ENCODE peak calls at places on chromosome 1, in six cellular contexts. One of them, this sample, is unnamed.

GRCh38 chr1:155131285-155131684 is 3.6 kb downstream of the EFNA1 start:
- DNase-seq in transverse colon: no peak
- DNase-seq in body of pancreas: peak; percentile 91
- DNase-seq in stomach: peak; percentile 78
- DNase-seq in A549: no peak
- DNase-seq in breast epithelium: no peak
- DNase-seq in this sample: no peak

GRCh38 chr1:150578278-150579109 is 916 bp downstream of the MCL1 start:
- DNase-seq in transverse colon: peak; percentile 54
- DNase-seq in body of pancreas: peak; percentile 49
- DNase-seq in stomach: no peak
- DNase-seq in A549: peak; percentile 67
- DNase-seq in breast epithelium: peak; percentile 66
- DNase-seq in this sample: peak; percentile 82

GRCh38 chr1:207711285-207711684 is 40.6 kb upstream of the CD46 start:
- DNase-seq in transverse colon: no peak
- DNase-seq in body of pancreas: no peak
- DNase-seq in stomach: no peak
- DNase-seq in A549: peak; percentile 59
- DNase-seq in breast epithelium: no peak
- DNase-seq in this sample: no peak

GRCh38 chr1:145918144-145918991 is at the start of gene PEX11B:
- DNase-seq in transverse colon: peak; percentile 91
- DNase-seq in body of pancreas: peak; percentile 87
- DNase-seq in stomach: peak; percentile 91
- DNase-seq in A549: peak; percentile 89
- DNase-seq in breast epithelium: peak; percentile 88
- DNase-seq in this sample: peak; percentile 89

GRCh38 chr1:6113745-6114144 is 66.4 kb downstream of the CHD5 start:
- DNase-seq in transverse colon: no peak
- DNase-seq in body of pancreas: no peak
- DNase-seq in stomach: no peak
- DNase-seq in A549: no peak
- DNase-seq in breast epithelium: no peak
- DNase-seq in this sample: no peak

GRCh38 chr1:161206411-161207140 is 4.4 kb downstream of the NDUFS2 start:
- DNase-seq in transverse colon: no peak
- DNase-seq in body of pancreas: no peak
- DNase-seq in stomach: no peak
- DNase-seq in A549: no peak
- DNase-seq in breast epithelium: no peak
- DNase-seq in this sample: no peak

GRCh38 chr1:193070942-193071341 is 11.5 kb downstream of the RO60 start:
- DNase-seq in transverse colon: no peak
- DNase-seq in body of pancreas: no peak
- DNase-seq in stomach: no peak
- DNase-seq in A549: no peak
- DNase-seq in breast epithelium: no peak
- DNase-seq in this sample: no peak

GRCh38 chr1:63326473-63327380 is 4.4 kb downstream of the FOXD3 start:
- DNase-seq in transverse colon: no peak
- DNase-seq in body of pancreas: no peak
- DNase-seq in stomach: no peak
- DNase-seq in A549: no peak
- DNase-seq in breast epithelium: no peak
- DNase-seq in this sample: no peak

GRCh38 chr1:238777551-238777950 is 608.8 kb upstream of the CHRM3 start:
- DNase-seq in transverse colon: no peak
- DNase-seq in body of pancreas: no peak
- DNase-seq in stomach: no peak
- DNase-seq in A549: no peak
- DNase-seq in breast epithelium: no peak
- DNase-seq in this sample: no peak

GRCh38 chr1:2098301-2098698 is 48.1 kb downstream of the PRKCZ start:
- DNase-seq in transverse colon: no peak
- DNase-seq in body of pancreas: no peak
- DNase-seq in stomach: no peak
- DNase-seq in A549: no peak
- DNase-seq in breast epithelium: no peak
- DNase-seq in this sample: no peak

GRCh38 chr1:236173174-236173767 is 30.9 kb downstream of the GPR137B start:
- DNase-seq in transverse colon: no peak
- DNase-seq in body of pancreas: no peak
- DNase-seq in stomach: no peak
- DNase-seq in A549: no peak
- DNase-seq in breast epithelium: no peak
- DNase-seq in this sample: no peak

GRCh38 chr1:30336550-30337426 is 386.6 kb downstream of the MATN1 start:
- DNase-seq in transverse colon: no peak
- DNase-seq in body of pancreas: no peak
- DNase-seq in stomach: no peak
- DNase-seq in A549: no peak
- DNase-seq in breast epithelium: no peak
- DNase-seq in this sample: no peak

GRCh38 chr1:88462481-88463261 is 221.4 kb upstream of the PKN2 start:
- DNase-seq in transverse colon: no peak
- DNase-seq in body of pancreas: no peak
- DNase-seq in stomach: no peak
- DNase-seq in A549: peak; percentile 10
- DNase-seq in breast epithelium: no peak
- DNase-seq in this sample: no peak

GRCh38 chr1:40309374-40310128 is 7.5 kb downstream of the COL9A2 start:
- DNase-seq in transverse colon: no peak
- DNase-seq in body of pancreas: no peak
- DNase-seq in stomach: no peak
- DNase-seq in A549: no peak
- DNase-seq in breast epithelium: no peak
- DNase-seq in this sample: no peak

GRCh38 chr1:246428542-246429308 is 78.4 kb downstream of the SMYD3 start:
- DNase-seq in transverse colon: no peak
- DNase-seq in body of pancreas: no peak
- DNase-seq in stomach: no peak
- DNase-seq in A549: no peak
- DNase-seq in breast epithelium: no peak
- DNase-seq in this sample: no peak

GRCh38 chr1:59549903-59550302 is 253.0 kb downstream of the FGGY start:
- DNase-seq in transverse colon: peak; percentile 18
- DNase-seq in body of pancreas: peak; percentile 22
- DNase-seq in stomach: no peak
- DNase-seq in A549: no peak
- DNase-seq in breast epithelium: no peak
- DNase-seq in this sample: peak; percentile 78

GRCh38 chr1:167987174-167987573 is 50.3 kb upstream of the MPC2 start:
- DNase-seq in transverse colon: no peak
- DNase-seq in body of pancreas: no peak
- DNase-seq in stomach: no peak
- DNase-seq in A549: no peak
- DNase-seq in breast epithelium: no peak
- DNase-seq in this sample: no peak

GRCh38 chr1:108852141-108852540 is 4.8 kb downstream of the AKNAD1 start:
- DNase-seq in transverse colon: no peak
- DNase-seq in body of pancreas: no peak
- DNase-seq in stomach: no peak
- DNase-seq in A549: no peak
- DNase-seq in breast epithelium: no peak
- DNase-seq in this sample: no peak

GRCh38 chr1:66867501-66867900 is 57.2 kb downstream of the DNAI4 start:
- DNase-seq in transverse colon: no peak
- DNase-seq in body of pancreas: no peak
- DNase-seq in stomach: no peak
- DNase-seq in A549: no peak
- DNase-seq in breast epithelium: no peak
- DNase-seq in this sample: no peak

GRCh38 chr1:225425211-225425786 is 2.5 kb downstream of the LBR start:
- DNase-seq in transverse colon: no peak
- DNase-seq in body of pancreas: no peak
- DNase-seq in stomach: no peak
- DNase-seq in A549: no peak
- DNase-seq in breast epithelium: no peak
- DNase-seq in this sample: peak; percentile 66

GRCh38 chr1:13605159-13605558 is 21.5 kb downstream of the PDPN start:
- DNase-seq in transverse colon: no peak
- DNase-seq in body of pancreas: no peak
- DNase-seq in stomach: no peak
- DNase-seq in A549: peak; percentile 13
- DNase-seq in breast epithelium: no peak
- DNase-seq in this sample: peak; percentile 52

GRCh38 chr1:45654540-45655280 is 30.9 kb upstream of the CCDC17 start:
- DNase-seq in transverse colon: no peak
- DNase-seq in body of pancreas: no peak
- DNase-seq in stomach: no peak
- DNase-seq in A549: no peak
- DNase-seq in breast epithelium: no peak
- DNase-seq in this sample: no peak

GRCh38 chr1:224338150-224338838 is 8.3 kb upstream of the NVL start:
- DNase-seq in transverse colon: no peak
- DNase-seq in body of pancreas: no peak
- DNase-seq in stomach: no peak
- DNase-seq in A549: peak; percentile 38
- DNase-seq in breast epithelium: no peak
- DNase-seq in this sample: no peak

GRCh38 chr1:224339422-224340033 is 9.6 kb upstream of the NVL start:
- DNase-seq in transverse colon: no peak
- DNase-seq in body of pancreas: no peak
- DNase-seq in stomach: no peak
- DNase-seq in A549: no peak
- DNase-seq in breast epithelium: no peak
- DNase-seq in this sample: no peak

GRCh38 chr1:224343679-224344078 is 13.0 kb upstream of the CNIH4 start:
- DNase-seq in transverse colon: no peak
- DNase-seq in body of pancreas: no peak
- DNase-seq in stomach: no peak
- DNase-seq in A549: peak; percentile 34
- DNase-seq in breast epithelium: no peak
- DNase-seq in this sample: no peak

DNA sequence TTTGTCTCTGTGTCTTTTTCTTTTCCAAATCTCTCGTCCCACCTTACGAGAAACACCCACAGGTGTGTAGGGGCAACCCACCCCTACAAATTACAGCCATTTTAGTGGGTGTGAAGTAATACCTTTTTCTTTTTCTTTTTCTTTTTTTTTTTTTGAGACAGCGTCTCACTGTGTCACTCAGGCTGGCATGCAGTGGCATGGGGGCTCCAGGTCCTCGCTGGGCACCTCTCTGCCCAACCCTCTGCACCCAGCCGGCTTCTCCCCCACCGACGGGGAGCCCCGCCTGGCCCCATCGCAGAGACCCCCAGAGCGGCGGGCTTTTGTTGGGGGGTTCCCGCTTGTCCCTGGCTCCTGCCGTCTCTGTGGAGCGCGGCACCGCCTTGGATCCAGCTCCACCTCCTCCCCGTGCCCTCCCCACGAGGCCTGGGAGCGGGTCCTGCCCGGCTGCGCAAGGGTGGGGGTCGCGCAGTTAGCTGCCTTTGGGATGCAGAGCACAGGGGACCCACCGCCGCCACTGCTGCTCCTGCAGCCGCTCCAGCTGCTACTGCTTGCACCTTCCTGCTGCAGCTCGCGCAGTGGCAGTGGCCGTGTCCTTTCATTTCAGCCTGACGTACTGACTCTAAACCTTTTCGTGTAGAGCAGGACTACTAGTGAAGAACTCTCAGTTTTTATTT is 10.9 kb upstream of the NVL start:
- DNase-seq in transverse colon: peak; percentile 36
- DNase-seq in body of pancreas: peak; percentile 64
- DNase-seq in stomach: peak; percentile 54
- DNase-seq in A549: peak; percentile 21
- DNase-seq in breast epithelium: no peak
- DNase-seq in this sample: no peak
- TF ChIP-seq POLR2A in transverse colon: no peak
- TF ChIP-seq POLR2A in body of pancreas: peak; percentile 87
- TF ChIP-seq POLR2A in stomach: no peak
- TF ChIP-seq POLR2A in A549: peak; percentile 27
- TF ChIP-seq POLR2A in breast epithelium: no peak
- TF ChIP-seq POLR2A in this sample: no peak

GRCh38 chr1:83932281-83932680 is 66.7 kb downstream of the TTLL7 start:
- DNase-seq in transverse colon: no peak
- DNase-seq in body of pancreas: no peak
- DNase-seq in stomach: no peak
- DNase-seq in A549: no peak
- DNase-seq in breast epithelium: no peak
- DNase-seq in this sample: no peak
- TF ChIP-seq POLR2A in transverse colon: no peak
- TF ChIP-seq POLR2A in body of pancreas: no peak
- TF ChIP-seq POLR2A in stomach: no peak
- TF ChIP-seq POLR2A in A549: no peak
- TF ChIP-seq POLR2A in breast epithelium: no peak
- TF ChIP-seq POLR2A in this sample: no peak

DNA sequence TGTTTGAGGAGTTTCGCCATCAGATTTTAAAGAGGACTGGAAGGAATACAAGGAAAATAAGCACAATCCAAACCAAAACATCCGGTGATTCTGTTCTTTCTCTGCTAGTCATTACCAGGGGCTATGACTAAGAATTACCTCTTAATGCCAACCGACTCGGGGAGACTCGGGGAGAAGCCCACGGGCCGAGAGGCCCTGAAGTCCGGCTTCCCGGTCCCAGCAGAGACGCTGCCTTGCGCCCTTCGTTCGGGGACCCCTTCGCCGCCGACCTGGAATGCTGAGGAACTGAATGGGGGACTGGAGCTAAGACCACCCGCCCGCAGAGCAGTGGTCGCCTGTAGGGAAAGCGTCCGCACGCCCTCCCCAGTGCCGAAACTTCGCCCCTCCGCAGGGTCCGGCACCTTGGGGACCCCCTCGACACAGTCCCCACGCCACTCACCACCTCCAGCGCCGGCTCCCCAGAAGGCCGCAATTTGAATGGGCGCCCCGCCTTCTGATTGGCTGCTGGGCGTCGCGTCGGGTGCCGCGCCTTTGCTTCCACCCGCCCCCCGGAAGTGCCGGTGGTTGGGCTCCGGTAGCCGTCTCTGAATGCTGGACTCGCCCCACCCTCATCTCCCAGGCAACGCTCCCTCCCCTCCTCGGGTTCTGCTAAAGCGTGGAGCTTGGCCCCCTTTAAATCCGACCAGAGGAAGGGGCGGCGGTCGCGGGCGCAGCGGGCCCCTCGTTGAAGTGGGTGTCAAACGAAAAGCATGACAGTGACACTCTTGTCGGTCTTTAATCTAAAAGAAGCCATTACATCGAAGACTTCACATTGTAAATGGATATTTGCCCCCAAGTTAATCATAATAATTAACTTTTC is at the start of gene KIF14:
- DNase-seq in transverse colon: peak; percentile 95
- DNase-seq in body of pancreas: peak; percentile 90
- DNase-seq in stomach: peak; percentile 92
- DNase-seq in A549: peak; percentile 93
- DNase-seq in breast epithelium: peak; percentile 88
- DNase-seq in this sample: peak; percentile 89
- TF ChIP-seq POLR2A in transverse colon: no peak
- TF ChIP-seq POLR2A in body of pancreas: no peak
- TF ChIP-seq POLR2A in stomach: no peak
- TF ChIP-seq POLR2A in A549: no peak
- TF ChIP-seq POLR2A in breast epithelium: no peak
- TF ChIP-seq POLR2A in this sample: no peak

DNA sequence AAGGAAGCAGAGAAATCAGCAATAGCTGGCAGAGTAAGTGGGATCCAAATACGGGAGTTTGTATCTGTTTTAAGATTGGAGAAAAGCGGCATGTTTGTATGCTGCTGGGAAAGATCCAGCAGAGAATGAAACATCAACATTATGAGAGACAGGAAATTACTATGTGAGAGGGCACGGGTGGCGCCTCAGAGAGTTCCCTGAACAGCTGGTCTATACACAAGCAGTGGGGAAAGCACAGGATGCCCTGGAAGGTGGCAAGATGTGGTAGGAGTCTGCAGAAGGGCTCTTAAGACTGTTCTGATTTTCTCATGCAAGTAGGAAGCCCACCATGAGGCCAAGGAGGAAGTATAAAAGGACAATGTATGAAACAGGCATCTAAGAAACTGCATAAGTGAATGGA is 130.4 kb downstream of the RERE start:
- DNase-seq in transverse colon: peak; percentile 40
- DNase-seq in body of pancreas: peak; percentile 29
- DNase-seq in stomach: peak; percentile 30
- DNase-seq in A549: no peak
- DNase-seq in breast epithelium: no peak
- DNase-seq in this sample: no peak
- TF ChIP-seq POLR2A in transverse colon: no peak
- TF ChIP-seq POLR2A in body of pancreas: no peak
- TF ChIP-seq POLR2A in stomach: no peak
- TF ChIP-seq POLR2A in A549: no peak
- TF ChIP-seq POLR2A in breast epithelium: no peak
- TF ChIP-seq POLR2A in this sample: no peak